ENCODE peak calls at places on chromosomes 6 and 20, in six cellular contexts. One of them, this sample, is unnamed.

GRCh38 chr20:23060629-23061028 is 11.2 kb upstream of the THBD start:
- DNase-seq in posterior cingulate gyrus: no peak
- DNase-seq in GM23248: no peak
- DNase-seq in occipital lobe: no peak
- DNase-seq in NCI-H2081: no peak
- DNase-seq in naive thymus-derived CD8-positive, alpha-beta T cell: no peak
- DNase-seq in this sample: no peak

GRCh38 chr20:9999660-10000059 is 35.1 kb upstream of the ANKEF1 start:
- DNase-seq in NCI-H2081: no peak
- DNase-seq in naive thymus-derived CD8-positive, alpha-beta T cell: no peak
- DNase-seq in posterior cingulate gyrus: no peak
- DNase-seq in occipital lobe: no peak
- DNase-seq in GM23248: peak
- DNase-seq in this sample: no peak

GRCh38 chr6:31186052-31186734 is 15.7 kb upstream of the POU5F1 start:
- DNase-seq in NCI-H2081: no peak
- DNase-seq in posterior cingulate gyrus: no peak
- DNase-seq in occipital lobe: no peak
- DNase-seq in naive thymus-derived CD8-positive, alpha-beta T cell: no peak
- DNase-seq in GM23248: no peak
- DNase-seq in this sample: no peak

GRCh38 chr20:21129861-21130260 is 4.0 kb downstream of the KIZ start:
- DNase-seq in posterior cingulate gyrus: no peak
- DNase-seq in GM23248: no peak
- DNase-seq in naive thymus-derived CD8-positive, alpha-beta T cell: no peak
- DNase-seq in occipital lobe: no peak
- DNase-seq in NCI-H2081: no peak
- DNase-seq in this sample: no peak

GRCh38 chr20:49603209-49603627 is 35.3 kb upstream of the PTGIS start:
- DNase-seq in NCI-H2081: no peak
- DNase-seq in occipital lobe: no peak
- DNase-seq in GM23248: peak
- DNase-seq in posterior cingulate gyrus: no peak
- DNase-seq in naive thymus-derived CD8-positive, alpha-beta T cell: no peak
- DNase-seq in this sample: no peak

GRCh38 chr20:17896771-17897369 is 71.7 kb downstream of the SNX5 start:
- DNase-seq in NCI-H2081: no peak
- DNase-seq in GM23248: peak
- DNase-seq in posterior cingulate gyrus: no peak
- DNase-seq in occipital lobe: no peak
- DNase-seq in naive thymus-derived CD8-positive, alpha-beta T cell: no peak
- DNase-seq in this sample: no peak

GRCh38 chr6:147311218-147311617 is 107.0 kb downstream of the STXBP5 start:
- DNase-seq in NCI-H2081: no peak
- DNase-seq in occipital lobe: no peak
- DNase-seq in GM23248: peak
- DNase-seq in naive thymus-derived CD8-positive, alpha-beta T cell: no peak
- DNase-seq in posterior cingulate gyrus: no peak
- DNase-seq in this sample: no peak

GRCh38 chr20:1389703-1390385 is 3.0 kb downstream of the FKBP1A start:
- DNase-seq in NCI-H2081: no peak
- DNase-seq in naive thymus-derived CD8-positive, alpha-beta T cell: no peak
- DNase-seq in GM23248: peak
- DNase-seq in posterior cingulate gyrus: no peak
- DNase-seq in occipital lobe: no peak
- DNase-seq in this sample: no peak

GRCh38 chr6:107822154-107823046 is 1.7 kb downstream of the SCML4 start:
- DNase-seq in posterior cingulate gyrus: no peak
- DNase-seq in GM23248: no peak
- DNase-seq in occipital lobe: no peak
- DNase-seq in naive thymus-derived CD8-positive, alpha-beta T cell: peak
- DNase-seq in NCI-H2081: no peak
- DNase-seq in this sample: no peak

GRCh38 chr20:57460781-57461465 is 64.0 kb downstream of the CTCFL start:
- DNase-seq in occipital lobe: no peak
- DNase-seq in posterior cingulate gyrus: no peak
- DNase-seq in NCI-H2081: no peak
- DNase-seq in GM23248: no peak
- DNase-seq in naive thymus-derived CD8-positive, alpha-beta T cell: no peak
- DNase-seq in this sample: no peak

GRCh38 chr6:1597121-1597744 is 12.5 kb upstream of the FOXC1 start:
- DNase-seq in occipital lobe: no peak
- DNase-seq in GM23248: no peak
- DNase-seq in naive thymus-derived CD8-positive, alpha-beta T cell: no peak
- DNase-seq in NCI-H2081: no peak
- DNase-seq in posterior cingulate gyrus: no peak
- DNase-seq in this sample: no peak

GRCh38 chr20:49559411-49560081 is 8.4 kb downstream of the PTGIS start:
- DNase-seq in naive thymus-derived CD8-positive, alpha-beta T cell: no peak
- DNase-seq in NCI-H2081: no peak
- DNase-seq in GM23248: peak
- DNase-seq in occipital lobe: no peak
- DNase-seq in posterior cingulate gyrus: no peak
- DNase-seq in this sample: no peak

GRCh38 chr6:97189767-97190166 is 93.2 kb downstream of the MMS22L start:
- DNase-seq in posterior cingulate gyrus: no peak
- DNase-seq in GM23248: peak
- DNase-seq in naive thymus-derived CD8-positive, alpha-beta T cell: no peak
- DNase-seq in occipital lobe: no peak
- DNase-seq in NCI-H2081: no peak
- DNase-seq in this sample: no peak

GRCh38 chr20:10667560-10668167 is 6.1 kb downstream of the JAG1 start:
- DNase-seq in GM23248: no peak
- DNase-seq in naive thymus-derived CD8-positive, alpha-beta T cell: no peak
- DNase-seq in occipital lobe: no peak
- DNase-seq in NCI-H2081: no peak
- DNase-seq in posterior cingulate gyrus: no peak
- DNase-seq in this sample: peak

GRCh38 chr6:108914235-108915022 is 66.2 kb downstream of the ARMC2 start:
- DNase-seq in GM23248: peak
- DNase-seq in posterior cingulate gyrus: no peak
- DNase-seq in naive thymus-derived CD8-positive, alpha-beta T cell: peak
- DNase-seq in occipital lobe: no peak
- DNase-seq in NCI-H2081: no peak
- DNase-seq in this sample: no peak

GRCh38 chr20:34629342-34629741 is 47.5 kb downstream of the PIGU start:
- DNase-seq in posterior cingulate gyrus: no peak
- DNase-seq in GM23248: no peak
- DNase-seq in occipital lobe: no peak
- DNase-seq in NCI-H2081: no peak
- DNase-seq in naive thymus-derived CD8-positive, alpha-beta T cell: no peak
- DNase-seq in this sample: no peak

GRCh38 chr6:43436577-43437282 is 9.4 kb downstream of the ABCC10 start:
- DNase-seq in occipital lobe: no peak
- DNase-seq in naive thymus-derived CD8-positive, alpha-beta T cell: no peak
- DNase-seq in GM23248: peak
- DNase-seq in posterior cingulate gyrus: no peak
- DNase-seq in NCI-H2081: no peak
- DNase-seq in this sample: no peak

GRCh38 chr6:120157873-120158272 is 808.3 kb upstream of the MAN1A1 start:
- DNase-seq in NCI-H2081: no peak
- DNase-seq in occipital lobe: no peak
- DNase-seq in naive thymus-derived CD8-positive, alpha-beta T cell: no peak
- DNase-seq in posterior cingulate gyrus: no peak
- DNase-seq in GM23248: no peak
- DNase-seq in this sample: no peak

GRCh38 chr6:95431637-95432228 is 145.6 kb upstream of the MANEA start:
- DNase-seq in posterior cingulate gyrus: peak
- DNase-seq in NCI-H2081: peak
- DNase-seq in GM23248: peak
- DNase-seq in naive thymus-derived CD8-positive, alpha-beta T cell: no peak
- DNase-seq in occipital lobe: no peak
- DNase-seq in this sample: peak

GRCh38 chr20:13220194-13220856 is 749 bp upstream of the ISM1 start:
- DNase-seq in occipital lobe: no peak
- DNase-seq in naive thymus-derived CD8-positive, alpha-beta T cell: peak
- DNase-seq in GM23248: peak
- DNase-seq in NCI-H2081: peak
- DNase-seq in posterior cingulate gyrus: peak
- DNase-seq in this sample: peak

GRCh38 chr20:58645277-58645968 is 5.7 kb upstream of the STX16 start:
- DNase-seq in GM23248: peak
- DNase-seq in naive thymus-derived CD8-positive, alpha-beta T cell: no peak
- DNase-seq in occipital lobe: no peak
- DNase-seq in posterior cingulate gyrus: no peak
- DNase-seq in NCI-H2081: no peak
- DNase-seq in this sample: no peak

GRCh38 chr6:119979862-119980261 is 630.3 kb upstream of the MAN1A1 start:
- DNase-seq in NCI-H2081: no peak
- DNase-seq in naive thymus-derived CD8-positive, alpha-beta T cell: no peak
- DNase-seq in occipital lobe: no peak
- DNase-seq in GM23248: peak
- DNase-seq in posterior cingulate gyrus: no peak
- DNase-seq in this sample: no peak

GRCh38 chr6:26197736-26198625 is 110.8 kb downstream of the HFE start:
- DNase-seq in naive thymus-derived CD8-positive, alpha-beta T cell: no peak
- DNase-seq in GM23248: peak
- DNase-seq in occipital lobe: no peak
- DNase-seq in NCI-H2081: peak
- DNase-seq in posterior cingulate gyrus: no peak
- DNase-seq in this sample: peak

GRCh38 chr6:71457883-71458282 is 169.3 kb downstream of the OGFRL1 start:
- DNase-seq in GM23248: no peak
- DNase-seq in occipital lobe: no peak
- DNase-seq in naive thymus-derived CD8-positive, alpha-beta T cell: no peak
- DNase-seq in NCI-H2081: no peak
- DNase-seq in posterior cingulate gyrus: no peak
- DNase-seq in this sample: no peak

GRCh38 chr6:11909696-11910132 is 102.4 kb upstream of the HIVEP1 start:
- DNase-seq in NCI-H2081: no peak
- DNase-seq in posterior cingulate gyrus: no peak
- DNase-seq in GM23248: peak
- DNase-seq in naive thymus-derived CD8-positive, alpha-beta T cell: no peak
- DNase-seq in occipital lobe: no peak
- DNase-seq in this sample: no peak

GRCh38 chr6:130848945-130849344 is 21.7 kb downstream of the SMLR1 start:
- DNase-seq in NCI-H2081: no peak
- DNase-seq in posterior cingulate gyrus: no peak
- DNase-seq in occipital lobe: no peak
- DNase-seq in naive thymus-derived CD8-positive, alpha-beta T cell: no peak
- DNase-seq in GM23248: peak
- DNase-seq in this sample: no peak

GRCh38 chr6:167797079-167797870 is 29.4 kb upstream of the AFDN start:
- DNase-seq in posterior cingulate gyrus: no peak
- DNase-seq in naive thymus-derived CD8-positive, alpha-beta T cell: no peak
- DNase-seq in GM23248: no peak
- DNase-seq in occipital lobe: no peak
- DNase-seq in NCI-H2081: no peak
- DNase-seq in this sample: no peak

GRCh38 chr20:4166726-4167035 is 151.3 kb upstream of the RNF24 start:
- DNase-seq in naive thymus-derived CD8-positive, alpha-beta T cell: no peak
- DNase-seq in NCI-H2081: no peak
- DNase-seq in occipital lobe: no peak
- DNase-seq in GM23248: no peak
- DNase-seq in posterior cingulate gyrus: no peak
- DNase-seq in this sample: no peak

GRCh38 chr20:48210111-48211029 is 425.1 kb upstream of the SULF2 start:
- DNase-seq in posterior cingulate gyrus: no peak
- DNase-seq in NCI-H2081: no peak
- DNase-seq in GM23248: no peak
- DNase-seq in naive thymus-derived CD8-positive, alpha-beta T cell: no peak
- DNase-seq in occipital lobe: no peak
- DNase-seq in this sample: no peak

GRCh38 chr6:3357669-3358068 is 98.9 kb downstream of the PSMG4 start:
- DNase-seq in posterior cingulate gyrus: no peak
- DNase-seq in NCI-H2081: no peak
- DNase-seq in GM23248: no peak
- DNase-seq in occipital lobe: no peak
- DNase-seq in naive thymus-derived CD8-positive, alpha-beta T cell: no peak
- DNase-seq in this sample: no peak

GRCh38 chr6:35911871-35912653 is 8.8 kb downstream of the SRPK1 start:
- DNase-seq in naive thymus-derived CD8-positive, alpha-beta T cell: no peak
- DNase-seq in occipital lobe: no peak
- DNase-seq in GM23248: peak
- DNase-seq in NCI-H2081: no peak
- DNase-seq in posterior cingulate gyrus: no peak
- DNase-seq in this sample: no peak

GRCh38 chr20:19129976-19130612 is 82.3 kb upstream of the SLC24A3 start:
- DNase-seq in NCI-H2081: no peak
- DNase-seq in posterior cingulate gyrus: no peak
- DNase-seq in naive thymus-derived CD8-positive, alpha-beta T cell: no peak
- DNase-seq in occipital lobe: no peak
- DNase-seq in GM23248: no peak
- DNase-seq in this sample: peak

GRCh38 chr6:166754218-166755030 is 127.4 kb upstream of the RPS6KA2 start:
- DNase-seq in NCI-H2081: no peak
- DNase-seq in GM23248: no peak
- DNase-seq in posterior cingulate gyrus: no peak
- DNase-seq in naive thymus-derived CD8-positive, alpha-beta T cell: no peak
- DNase-seq in occipital lobe: no peak
- DNase-seq in this sample: no peak

GRCh38 chr20:46689082-46689753 is at the start of gene TP53RK:
- DNase-seq in posterior cingulate gyrus: peak
- DNase-seq in GM23248: peak
- DNase-seq in naive thymus-derived CD8-positive, alpha-beta T cell: peak
- DNase-seq in occipital lobe: peak
- DNase-seq in NCI-H2081: peak
- DNase-seq in this sample: peak

GRCh38 chr6:114240800-114241199 is 102.0 kb downstream of the HS3ST5 start:
- DNase-seq in naive thymus-derived CD8-positive, alpha-beta T cell: no peak
- DNase-seq in NCI-H2081: no peak
- DNase-seq in posterior cingulate gyrus: no peak
- DNase-seq in GM23248: no peak
- DNase-seq in occipital lobe: no peak
- DNase-seq in this sample: no peak

GRCh38 chr6:151160869-151161268 is 78.9 kb upstream of the AKAP12 start:
- DNase-seq in NCI-H2081: no peak
- DNase-seq in posterior cingulate gyrus: no peak
- DNase-seq in occipital lobe: no peak
- DNase-seq in GM23248: no peak
- DNase-seq in naive thymus-derived CD8-positive, alpha-beta T cell: no peak
- DNase-seq in this sample: no peak